ENCODE peak calls at places on chromosome 2, in four cellular contexts. C, F, H and B are unnamed samples.

GRCh38 chr2:107448160-107448559 is 378.5 kb upstream of the RGPD4 start:
- DNase-seq in C (no peak), F (no peak), H (no peak), B (no peak)

GRCh38 chr2:9712263-9712662 is 81.5 kb upstream of the YWHAQ start:
- DNase-seq in C (no peak), F (no peak), H (no peak), B (no peak)

GRCh38 chr2:132564065-132564464 is 105.9 kb downstream of the LYPD1 start:
- DNase-seq in C (no peak), F (no peak), H (no peak), B (no peak)

GRCh38 chr2:149329470-149330126 is 789 bp upstream of the LYPD6 start:
- DNase-seq in C (no peak), F (no peak), H (peak; percentile 19), B (peak; percentile 70)

GRCh38 chr2:45879406-45879805 is 227.9 kb downstream of the PRKCE start:
- DNase-seq in C (no peak), F (no peak), H (no peak), B (no peak)

GRCh38 chr2:233354971-233355574 is 779 bp downstream of the DGKD start:
- DNase-seq in C (no peak), F (no peak), H (no peak), B (peak; percentile 28)

GRCh38 chr2:127814677-127815076 is 3.7 kb upstream of the WDR33 start:
- DNase-seq in C (no peak), F (no peak), H (no peak), B (no peak)

GRCh38 chr2:160205511-160205910 is 5.4 kb upstream of the ITGB6 start:
- DNase-seq in C (no peak), F (no peak), H (peak; percentile 36), B (no peak)

GRCh38 chr2:158034198-158034831 is 67.4 kb upstream of the UPP2 start:
- DNase-seq in C (no peak), F (peak; percentile 24), H (peak; percentile 74), B (peak; percentile 31)

GRCh38 chr2:238589591-238590460 is 163.1 kb downstream of the ASB1 start:
- DNase-seq in C (no peak), F (no peak), H (no peak), B (no peak)

GRCh38 chr2:70663411-70663810 is 104.6 kb downstream of the ADD2 start:
- DNase-seq in C (no peak), F (no peak), H (no peak), B (no peak)

GRCh38 chr2:215461836-215462532 is 26.1 kb upstream of the FN1 start:
- DNase-seq in C (no peak), F (no peak), H (no peak), B (no peak)

GRCh38 chr2:78908973-78909372 is 116.5 kb upstream of the REG3G start:
- DNase-seq in C (no peak), F (no peak), H (peak; percentile 9), B (no peak)

GRCh38 chr2:136127356-136127755 is 9.4 kb upstream of the CXCR4 start:
- DNase-seq in C (no peak), F (no peak), H (no peak), B (no peak)

GRCh38 chr2:122955761-122956160 is 1069.3 kb upstream of the CNTNAP5 start:
- DNase-seq in C (no peak), F (no peak), H (no peak), B (no peak)

GRCh38 chr2:32977228-32977758 is 30.5 kb downstream of the LTBP1 start:
- DNase-seq in C (no peak), F (no peak), H (no peak), B (no peak)

DNA sequence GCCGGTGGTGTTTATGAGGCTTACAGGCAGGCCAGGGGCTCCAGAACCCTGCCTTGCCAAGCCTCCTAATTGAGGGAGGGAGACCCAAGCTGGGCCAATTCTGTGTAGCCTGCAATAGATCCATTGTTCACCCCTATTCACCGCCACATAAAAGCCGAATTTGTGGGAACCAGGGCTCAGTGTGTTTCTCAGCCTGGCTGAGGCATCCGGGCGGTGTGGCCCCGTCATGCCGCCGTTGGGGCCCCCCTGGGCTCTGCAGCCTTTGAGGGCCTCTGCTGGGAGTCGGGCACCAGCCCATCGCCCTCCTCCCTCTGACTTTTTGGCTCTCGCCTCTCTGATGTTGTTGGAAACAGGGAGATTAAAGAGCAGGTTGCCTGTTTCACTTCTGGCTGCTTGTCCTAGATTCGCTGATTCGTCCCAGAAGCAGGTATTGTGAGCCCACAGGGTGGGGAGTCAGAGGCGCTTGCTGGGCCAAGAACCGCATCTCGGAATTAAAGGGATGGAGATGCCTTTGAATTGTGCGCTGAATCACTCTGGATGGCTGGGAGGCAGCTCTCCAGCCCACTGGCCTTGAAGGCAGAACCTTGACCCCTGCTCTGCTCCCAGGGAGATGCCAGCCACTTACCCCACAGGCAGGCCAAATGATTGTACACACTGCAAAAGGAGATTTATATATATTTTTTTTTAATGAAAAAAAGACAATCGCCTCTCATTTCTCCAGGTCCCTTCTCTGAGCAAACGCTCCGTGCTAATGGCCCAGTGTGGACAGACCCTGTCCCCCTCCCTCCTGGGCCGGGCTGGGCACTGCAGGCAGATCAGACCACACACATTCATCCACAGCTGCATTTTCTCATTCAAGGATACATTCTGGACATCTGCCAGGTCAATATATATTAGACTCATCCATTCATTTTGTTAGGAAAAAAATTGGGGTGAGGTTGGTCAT is 14.9 kb upstream of the OTOS start:
- DNase-seq in C (no peak), F (no peak), H (no peak), B (no peak)
- TF ChIP-seq NR2C2 in C (no peak), F (no peak), H (no peak), B (no peak)

GRCh38 chr2:164694275-164694695 is 73.0 kb upstream of the GRB14 start:
- DNase-seq in C (no peak), F (no peak), H (peak; percentile 69), B (no peak)
- TF ChIP-seq ETV6 in C (no peak), F (no peak), H (no peak), B (no peak)

GRCh38 chr2:102063360-102063947 is 71.7 kb downstream of the IL1R2 start:
- DNase-seq in C (no peak), F (no peak), H (no peak), B (no peak)

GRCh38 chr2:102062802-102063201 is 71.0 kb downstream of the IL1R2 start:
- DNase-seq in C (no peak), F (no peak), H (no peak), B (no peak)

GRCh38 chr2:102064679-102065674 is 73.2 kb downstream of the IL1R2 start:
- DNase-seq in C (no peak), F (peak; percentile 38), H (peak; percentile 86), B (no peak)

GRCh38 chr2:102065675-102066252 is 74.0 kb downstream of the IL1R2 start:
- DNase-seq in C (no peak), F (peak; percentile 50), H (peak; percentile 88), B (no peak)

DNA sequence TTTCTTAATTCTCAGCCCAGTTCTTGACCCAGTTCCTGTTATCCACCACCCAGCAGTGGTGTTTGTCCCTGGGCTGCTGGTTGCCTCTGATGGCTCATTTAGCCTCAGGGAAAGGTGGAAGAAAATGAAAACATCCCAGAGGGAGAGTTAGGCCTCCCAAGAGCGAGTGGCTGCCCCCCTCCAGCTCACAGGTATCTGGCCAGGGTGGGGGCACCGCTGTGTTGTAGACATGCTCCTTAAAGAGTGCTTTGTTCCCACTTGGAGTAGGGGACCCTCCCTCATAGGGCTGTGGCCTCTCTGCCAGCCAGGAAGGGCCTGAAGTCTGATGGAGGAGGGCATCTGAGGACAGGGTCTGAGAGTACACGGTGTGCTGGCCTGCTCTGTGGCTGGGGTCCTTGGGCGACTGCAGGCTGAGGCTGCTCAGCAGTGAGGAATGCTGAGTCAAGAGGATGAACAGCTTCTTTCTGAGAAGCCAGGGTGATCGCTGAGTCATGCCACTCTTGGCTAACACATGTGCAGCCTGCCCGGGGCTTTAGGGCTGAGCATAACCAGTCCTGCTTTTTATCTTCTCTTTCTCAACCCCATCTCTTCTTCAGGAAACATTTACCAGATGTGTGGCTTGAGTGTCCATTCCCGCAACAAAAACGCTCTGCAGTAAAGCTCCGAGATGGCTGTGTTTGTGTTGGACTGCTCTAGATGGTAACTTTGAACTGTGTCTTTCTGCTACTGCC is 72.4 kb downstream of the IL1R2 start:
- DNase-seq in C (no peak), F (peak; percentile 89), H (peak; percentile 88), B (peak; percentile 21)
- TF ChIP-seq NR2C2 in C (no peak), F (no peak), H (no peak), B (no peak)

DNA sequence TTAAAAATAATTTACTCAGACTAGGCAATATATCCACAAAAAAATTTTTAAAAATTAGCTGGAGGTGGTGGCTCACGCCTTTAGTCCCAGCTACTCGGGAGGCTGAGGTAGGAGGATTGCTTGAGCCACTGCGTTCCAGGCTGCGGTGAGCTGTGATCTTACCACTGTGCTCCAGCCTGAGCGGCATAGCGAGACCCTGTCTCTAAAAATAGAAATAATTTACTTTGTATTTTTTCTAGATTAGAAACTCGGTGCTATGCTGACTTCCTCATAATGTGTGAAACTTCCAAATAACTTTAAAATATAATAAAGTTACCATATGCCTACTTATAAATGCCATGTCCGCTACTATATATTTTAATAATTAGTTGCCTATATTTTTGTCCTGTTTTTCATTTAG is 6.7 kb downstream of the PPIG start:
- DNase-seq in C (no peak), F (no peak), H (no peak), B (no peak)
- TF ChIP-seq ETV6 in C (no peak), F (no peak), H (no peak), B (no peak)

GRCh38 chr2:24327988-24328387 is 32.3 kb downstream of the ITSN2 start:
- DNase-seq in C (no peak), F (no peak), H (no peak), B (no peak)
- TF ChIP-seq NR2C2 in C (no peak), F (no peak), H (no peak), B (no peak)

GRCh38 chr2:208627110-208627884 is 220.7 kb downstream of the PTH2R start:
- DNase-seq in C (no peak), F (no peak), H (no peak), B (no peak)
- TF ChIP-seq ETV6 in C (no peak), F (no peak), H (no peak), B (no peak)